ENCODE peak calls at places on chromosomes 12 and 14, in nine cellular contexts. One of them, this sample, is unnamed.

GRCh38 chr12:113955109-113955970 is 10.8 kb downstream of the RBM19 start:
- DNase-seq in transverse colon: peak
- DNase-seq in CD4-positive, CD25-positive, alpha-beta regulatory T cell: no peak
- DNase-seq in SW 1271: no peak
- DNase-seq in effector CD4-positive, alpha-beta T cell: no peak
- DNase-seq in activated CD4-positive, alpha-beta T cell treated with anti-CD3 and anti-CD28 coated beads, Interleukin-2, amount 50 U/mL, for 1 hour: no peak
- DNase-seq in LoVo: peak
- DNase-seq in left ventricle myocardium superior: no peak
- DNase-seq in nucleus accumbens: no peak
- DNase-seq in this sample: no peak

GRCh38 chr14:106691601-106692291 is 1165.4 kb downstream of the TMEM121 start:
- DNase-seq in SW 1271: no peak
- DNase-seq in effector CD4-positive, alpha-beta T cell: peak
- DNase-seq in nucleus accumbens: no peak
- DNase-seq in transverse colon: peak
- DNase-seq in activated CD4-positive, alpha-beta T cell treated with anti-CD3 and anti-CD28 coated beads, Interleukin-2, amount 50 U/mL, for 1 hour: peak
- DNase-seq in LoVo: no peak
- DNase-seq in CD4-positive, CD25-positive, alpha-beta regulatory T cell: peak
- DNase-seq in left ventricle myocardium superior: peak
- DNase-seq in this sample: peak

GRCh38 chr12:92070054-92070863 is 75.4 kb downstream of the BTG1 start:
- DNase-seq in CD4-positive, CD25-positive, alpha-beta regulatory T cell: no peak
- DNase-seq in effector CD4-positive, alpha-beta T cell: no peak
- DNase-seq in activated CD4-positive, alpha-beta T cell treated with anti-CD3 and anti-CD28 coated beads, Interleukin-2, amount 50 U/mL, for 1 hour: no peak
- DNase-seq in nucleus accumbens: no peak
- DNase-seq in LoVo: peak
- DNase-seq in left ventricle myocardium superior: no peak
- DNase-seq in transverse colon: peak
- DNase-seq in SW 1271: no peak
- DNase-seq in this sample: no peak

GRCh38 chr14:104307627-104308401 is 169.4 kb downstream of the KIF26A start:
- DNase-seq in effector CD4-positive, alpha-beta T cell: no peak
- DNase-seq in transverse colon: no peak
- DNase-seq in left ventricle myocardium superior: no peak
- DNase-seq in nucleus accumbens: no peak
- DNase-seq in activated CD4-positive, alpha-beta T cell treated with anti-CD3 and anti-CD28 coated beads, Interleukin-2, amount 50 U/mL, for 1 hour: no peak
- DNase-seq in SW 1271: no peak
- DNase-seq in LoVo: no peak
- DNase-seq in CD4-positive, CD25-positive, alpha-beta regulatory T cell: no peak
- DNase-seq in this sample: peak

GRCh38 chr14:69339426-69339825 is 58.7 kb downstream of the ERH start:
- DNase-seq in left ventricle myocardium superior: no peak
- DNase-seq in SW 1271: no peak
- DNase-seq in effector CD4-positive, alpha-beta T cell: no peak
- DNase-seq in CD4-positive, CD25-positive, alpha-beta regulatory T cell: no peak
- DNase-seq in nucleus accumbens: no peak
- DNase-seq in activated CD4-positive, alpha-beta T cell treated with anti-CD3 and anti-CD28 coated beads, Interleukin-2, amount 50 U/mL, for 1 hour: no peak
- DNase-seq in transverse colon: no peak
- DNase-seq in LoVo: no peak
- DNase-seq in this sample: no peak

GRCh38 chr14:50064993-50065392 is 51.4 kb downstream of the VCPKMT start:
- DNase-seq in CD4-positive, CD25-positive, alpha-beta regulatory T cell: peak
- DNase-seq in activated CD4-positive, alpha-beta T cell treated with anti-CD3 and anti-CD28 coated beads, Interleukin-2, amount 50 U/mL, for 1 hour: peak
- DNase-seq in LoVo: no peak
- DNase-seq in left ventricle myocardium superior: no peak
- DNase-seq in transverse colon: peak
- DNase-seq in effector CD4-positive, alpha-beta T cell: peak
- DNase-seq in SW 1271: no peak
- DNase-seq in nucleus accumbens: peak
- DNase-seq in this sample: no peak

GRCh38 chr14:66074546-66074945 is 411.6 kb upstream of the CCDC196 start:
- DNase-seq in transverse colon: no peak
- DNase-seq in activated CD4-positive, alpha-beta T cell treated with anti-CD3 and anti-CD28 coated beads, Interleukin-2, amount 50 U/mL, for 1 hour: no peak
- DNase-seq in SW 1271: no peak
- DNase-seq in effector CD4-positive, alpha-beta T cell: no peak
- DNase-seq in LoVo: no peak
- DNase-seq in CD4-positive, CD25-positive, alpha-beta regulatory T cell: no peak
- DNase-seq in left ventricle myocardium superior: no peak
- DNase-seq in nucleus accumbens: no peak
- DNase-seq in this sample: no peak

GRCh38 chr12:24222968-24223367 is 273.5 kb upstream of the SOX5 start:
- DNase-seq in nucleus accumbens: no peak
- DNase-seq in LoVo: no peak
- DNase-seq in transverse colon: no peak
- DNase-seq in left ventricle myocardium superior: no peak
- DNase-seq in SW 1271: no peak
- DNase-seq in effector CD4-positive, alpha-beta T cell: no peak
- DNase-seq in CD4-positive, CD25-positive, alpha-beta regulatory T cell: no peak
- DNase-seq in activated CD4-positive, alpha-beta T cell treated with anti-CD3 and anti-CD28 coated beads, Interleukin-2, amount 50 U/mL, for 1 hour: no peak
- DNase-seq in this sample: no peak

GRCh38 chr12:105469182-105469581 is 138.7 kb downstream of the C12orf75 start:
- DNase-seq in SW 1271: no peak
- DNase-seq in transverse colon: no peak
- DNase-seq in activated CD4-positive, alpha-beta T cell treated with anti-CD3 and anti-CD28 coated beads, Interleukin-2, amount 50 U/mL, for 1 hour: no peak
- DNase-seq in LoVo: no peak
- DNase-seq in CD4-positive, CD25-positive, alpha-beta regulatory T cell: no peak
- DNase-seq in left ventricle myocardium superior: no peak
- DNase-seq in effector CD4-positive, alpha-beta T cell: no peak
- DNase-seq in nucleus accumbens: no peak
- DNase-seq in this sample: no peak

GRCh38 chr12:128644664-128645296 is 179.0 kb downstream of the SLC15A4 start:
- DNase-seq in CD4-positive, CD25-positive, alpha-beta regulatory T cell: peak
- DNase-seq in SW 1271: no peak
- DNase-seq in effector CD4-positive, alpha-beta T cell: no peak
- DNase-seq in left ventricle myocardium superior: peak
- DNase-seq in activated CD4-positive, alpha-beta T cell treated with anti-CD3 and anti-CD28 coated beads, Interleukin-2, amount 50 U/mL, for 1 hour: no peak
- DNase-seq in LoVo: no peak
- DNase-seq in transverse colon: peak
- DNase-seq in nucleus accumbens: no peak
- DNase-seq in this sample: no peak

GRCh38 chr12:111412007-111412829 is 6.5 kb downstream of the SH2B3 start:
- DNase-seq in SW 1271: no peak
- DNase-seq in activated CD4-positive, alpha-beta T cell treated with anti-CD3 and anti-CD28 coated beads, Interleukin-2, amount 50 U/mL, for 1 hour: no peak
- DNase-seq in left ventricle myocardium superior: peak
- DNase-seq in effector CD4-positive, alpha-beta T cell: no peak
- DNase-seq in CD4-positive, CD25-positive, alpha-beta regulatory T cell: no peak
- DNase-seq in LoVo: no peak
- DNase-seq in nucleus accumbens: peak
- DNase-seq in transverse colon: no peak
- DNase-seq in this sample: peak

GRCh38 chr14:73491256-73491976 is 683 bp downstream of the RIOX1 start:
- DNase-seq in SW 1271: peak
- DNase-seq in effector CD4-positive, alpha-beta T cell: peak
- DNase-seq in activated CD4-positive, alpha-beta T cell treated with anti-CD3 and anti-CD28 coated beads, Interleukin-2, amount 50 U/mL, for 1 hour: peak
- DNase-seq in CD4-positive, CD25-positive, alpha-beta regulatory T cell: peak
- DNase-seq in left ventricle myocardium superior: peak
- DNase-seq in transverse colon: peak
- DNase-seq in nucleus accumbens: no peak
- DNase-seq in LoVo: peak
- DNase-seq in this sample: peak

GRCh38 chr12:116222358-116222757 is 55.1 kb downstream of the MED13L start:
- DNase-seq in CD4-positive, CD25-positive, alpha-beta regulatory T cell: no peak
- DNase-seq in activated CD4-positive, alpha-beta T cell treated with anti-CD3 and anti-CD28 coated beads, Interleukin-2, amount 50 U/mL, for 1 hour: peak
- DNase-seq in effector CD4-positive, alpha-beta T cell: no peak
- DNase-seq in SW 1271: no peak
- DNase-seq in left ventricle myocardium superior: no peak
- DNase-seq in transverse colon: peak
- DNase-seq in nucleus accumbens: peak
- DNase-seq in LoVo: peak
- DNase-seq in this sample: no peak

This sample was measured in left ventricle myocardium inferior.